ENCODE peak calls at places on chromosomes 1 and 21, in four cellular contexts. O, Y, C and Z are unnamed samples.

GRCh38 chr1:94580367-94581115 is 39.0 kb upstream of the F3 start:
- DNase-seq in O (no peak), Y (no peak), C (no peak), Z (no peak)

GRCh38 chr1:10670190-10670589 is 126.3 kb downstream of the CASZ1 start:
- DNase-seq in O (no peak), Y (no peak), C (no peak), Z (no peak)

GRCh38 chr1:58893257-58893869 is 109.5 kb upstream of the JUN start:
- DNase-seq in O (no peak), Y (no peak), C (no peak), Z (no peak)

GRCh38 chr1:198929961-198930599 is 291.2 kb downstream of the PTPRC start:
- DNase-seq in O (no peak), Y (no peak), C (peak), Z (no peak)

GRCh38 chr1:76256289-76257223 is 182.0 kb downstream of the ST6GALNAC3 start:
- DNase-seq in O (no peak), Y (no peak), C (no peak), Z (no peak)

GRCh38 chr1:206706298-206706791 is 21.6 kb downstream of the MAPKAPK2 start:
- DNase-seq in O (no peak), Y (no peak), C (no peak), Z (no peak)

GRCh38 chr1:21349693-21350092 is 59.4 kb upstream of the ECE1 start:
- DNase-seq in O (no peak), Y (no peak), C (no peak), Z (no peak)

GRCh38 chr1:117181630-117182041 is 29.1 kb downstream of the VTCN1 start:
- DNase-seq in O (no peak), Y (no peak), C (no peak), Z (no peak)

GRCh38 chr1:51313961-51314777 is 16.2 kb downstream of the TTC39A start:
- DNase-seq in O (peak), Y (no peak), C (no peak), Z (no peak)

GRCh38 chr1:2257245-2257627 is 29.1 kb downstream of the SKI start:
- DNase-seq in O (no peak), Y (no peak), C (no peak), Z (no peak)

GRCh38 chr1:7389201-7389785 is 381.8 kb upstream of the VAMP3 start:
- DNase-seq in O (no peak), Y (no peak), C (no peak), Z (peak)

GRCh38 chr1:179951383-179952144 is 3.0 kb upstream of the CEP350 start:
- DNase-seq in O (no peak), Y (no peak), C (no peak), Z (no peak)

GRCh38 chr1:1678581-1679380 is 13.8 kb downstream of the SLC35E2B start:
- DNase-seq in O (peak), Y (no peak), C (peak), Z (peak)

GRCh38 chr1:229148041-229148671 is 122.8 kb upstream of the RAB4A start:
- DNase-seq in O (no peak), Y (peak), C (no peak), Z (peak)

GRCh38 chr1:246618240-246618639 is 52.0 kb downstream of the CNST start:
- DNase-seq in O (no peak), Y (no peak), C (no peak), Z (no peak)

GRCh38 chr1:53410100-53410541 is 49.1 kb upstream of the DMRTB1 start:
- DNase-seq in O (no peak), Y (no peak), C (peak), Z (peak)

GRCh38 chr1:29669912-29670311 is 433.6 kb downstream of the PTPRU start:
- DNase-seq in O (no peak), Y (no peak), C (no peak), Z (no peak)

GRCh38 chr1:222911866-222912265 is 97.0 kb downstream of the DISP1 start:
- DNase-seq in O (no peak), Y (no peak), C (no peak), Z (no peak)

GRCh38 chr1:203807211-203807610 is 11.8 kb downstream of the ZBED6 start:
- DNase-seq in O (no peak), Y (no peak), C (no peak), Z (no peak)

GRCh38 chr1:53499257-53500183 is 40.3 kb downstream of the DMRTB1 start:
- DNase-seq in O (no peak), Y (no peak), C (no peak), Z (no peak)

GRCh38 chr1:243713470-243714186 is 136.4 kb downstream of the AKT3 start:
- DNase-seq in O (no peak), Y (no peak), C (no peak), Z (peak)

GRCh38 chr1:13965770-13966398 is 265.9 kb downstream of the PRDM2 start:
- DNase-seq in O (peak), Y (peak), C (no peak), Z (peak)

GRCh38 chr1:178938959-178939317 is 68.1 kb upstream of the ANGPTL1 start:
- DNase-seq in O (no peak), Y (no peak), C (no peak), Z (no peak)

GRCh38 chr1:70536708-70537398 is 125.8 kb downstream of the CTH start:
- DNase-seq in O (no peak), Y (no peak), C (no peak), Z (no peak)

GRCh38 chr1:75233302-75233929 is 99.2 kb downstream of the LHX8 start:
- DNase-seq in O (peak), Y (no peak), C (peak), Z (peak)

GRCh38 chr1:205421728-205422127 is at the start of gene LEMD1:
- DNase-seq in O (no peak), Y (no peak), C (no peak), Z (no peak)

GRCh38 chr1:27535386-27535785 is 45.4 kb upstream of the WASF2 start:
- DNase-seq in O (no peak), Y (no peak), C (no peak), Z (no peak)

GRCh38 chr1:204736861-204737260 is 51.3 kb upstream of the LRRN2 start:
- DNase-seq in O (no peak), Y (no peak), C (no peak), Z (no peak)

GRCh38 chr21:34221331-34222030 is 142.3 kb upstream of the KCNE2 start:
- DNase-seq in O (no peak), Y (no peak), C (no peak), Z (no peak)

GRCh38 chr1:226041419-226041818 is 21.1 kb upstream of the H3-3A start:
- DNase-seq in O (no peak), Y (no peak), C (no peak), Z (no peak)

GRCh38 chr1:145916745-145917144 is 1.8 kb downstream of the PEX11B start:
- DNase-seq in O (no peak), Y (no peak), C (no peak), Z (no peak)

GRCh38 chr21:38840456-38841129 is 34.9 kb downstream of the ETS2 start:
- DNase-seq in O (no peak), Y (no peak), C (no peak), Z (no peak)

GRCh38 chr1:222933273-222933672 is 118.4 kb downstream of the DISP1 start:
- DNase-seq in O (no peak), Y (no peak), C (no peak), Z (no peak)

GRCh38 chr1:212699104-212699838 is 369 bp downstream of the BATF3 start:
- DNase-seq in O (peak), Y (peak), C (no peak), Z (peak)
- TF ChIP-seq CHD2 in O (no peak), Y (no peak), C (no peak), Z (no peak)

GRCh38 chr1:150550222-150551048 is 1.2 kb downstream of the ADAMTSL4 start:
- DNase-seq in O (no peak), Y (no peak), C (no peak), Z (no peak)

GRCh38 chr1:150553392-150554085 is 4.3 kb downstream of the ADAMTSL4 start:
- DNase-seq in O (no peak), Y (no peak), C (no peak), Z (no peak)

GRCh38 chr1:150551049-150551783 is 2.0 kb downstream of the ADAMTSL4 start:
- DNase-seq in O (no peak), Y (no peak), C (no peak), Z (no peak)

GRCh38 chr1:150552692-150553278 is 3.6 kb downstream of the ADAMTSL4 start:
- DNase-seq in O (no peak), Y (no peak), C (no peak), Z (no peak)

DNA sequence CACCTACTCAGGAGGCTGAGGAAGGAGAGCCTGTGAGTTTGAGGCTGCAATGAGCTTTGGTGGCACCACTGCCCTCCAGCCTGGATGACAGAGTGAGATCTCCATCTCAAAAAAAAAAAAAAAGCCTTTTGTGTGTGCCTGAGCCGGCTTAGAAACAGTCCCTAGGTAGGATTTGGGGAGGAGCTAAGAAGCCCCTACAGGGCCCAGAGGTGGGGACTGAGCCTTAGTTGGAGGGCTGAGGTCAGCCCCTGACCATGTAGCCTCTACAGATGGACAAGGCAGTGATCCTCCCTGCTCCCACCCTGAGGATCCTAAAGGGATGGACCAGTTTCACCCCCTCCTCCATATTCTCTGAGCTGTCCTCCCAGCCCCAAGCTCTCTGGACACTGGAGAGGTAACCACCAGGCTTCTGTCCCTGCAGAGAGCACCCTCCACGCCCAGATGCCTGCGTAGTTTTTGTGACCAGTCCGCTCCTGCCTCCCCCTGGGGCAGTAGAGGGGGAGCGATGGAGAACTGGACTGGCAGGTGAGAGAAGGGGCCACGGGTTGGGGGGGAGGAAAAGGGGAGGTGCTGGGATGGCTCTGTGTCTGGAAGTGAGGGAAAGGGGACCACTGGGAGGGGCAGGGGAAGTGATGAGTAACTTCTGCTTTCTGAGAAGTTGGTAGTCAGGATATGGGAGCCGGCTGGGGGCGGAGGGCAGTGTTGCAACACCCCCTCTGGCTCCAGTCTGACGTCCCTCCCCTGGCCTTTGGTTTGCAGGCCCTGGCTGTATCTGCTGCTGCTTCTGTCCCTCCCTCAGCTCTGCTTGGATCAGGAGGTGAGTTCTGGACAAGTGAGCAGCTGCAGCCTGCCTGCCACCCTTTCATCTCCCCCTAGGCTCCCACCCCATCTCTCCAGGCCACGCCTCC is 2.8 kb downstream of the ADAMTSL4 start:
- DNase-seq in O (no peak), Y (no peak), C (no peak), Z (no peak)
- TF ChIP-seq CHD2 in O (no peak), Y (no peak), C (no peak), Z (no peak)

GRCh38 chr1:155272466-155273133 is 704 bp downstream of the CLK2 start:
- DNase-seq in O (peak), Y (no peak), C (no peak), Z (peak)
- TF ChIP-seq CHD2 in O (no peak), Y (no peak), C (no peak), Z (no peak)

DNA sequence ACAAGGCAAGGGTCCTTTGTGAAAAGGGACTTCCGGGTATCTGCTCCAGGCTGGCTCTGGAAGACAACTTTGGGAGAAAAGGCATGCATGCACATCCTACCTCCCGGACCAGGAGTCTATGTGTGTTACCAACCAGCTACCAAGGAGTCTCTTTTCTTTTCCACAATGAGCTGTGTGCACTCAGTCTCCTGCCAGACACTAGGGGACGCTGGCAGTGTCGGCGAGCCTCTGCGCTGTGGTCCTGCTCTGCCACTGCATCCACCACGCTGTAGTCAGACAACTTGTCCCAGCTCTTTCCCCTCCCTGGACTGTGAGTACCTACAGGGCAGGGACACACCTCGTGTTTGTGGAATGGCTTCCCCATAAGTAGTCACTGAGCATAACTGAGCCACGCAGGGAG is 5.1 kb upstream of the SSR2 start:
- DNase-seq in O (peak), Y (peak), C (no peak), Z (peak)
- TF ChIP-seq CHD2 in O (no peak), Y (no peak), C (no peak), Z (no peak)

DNA sequence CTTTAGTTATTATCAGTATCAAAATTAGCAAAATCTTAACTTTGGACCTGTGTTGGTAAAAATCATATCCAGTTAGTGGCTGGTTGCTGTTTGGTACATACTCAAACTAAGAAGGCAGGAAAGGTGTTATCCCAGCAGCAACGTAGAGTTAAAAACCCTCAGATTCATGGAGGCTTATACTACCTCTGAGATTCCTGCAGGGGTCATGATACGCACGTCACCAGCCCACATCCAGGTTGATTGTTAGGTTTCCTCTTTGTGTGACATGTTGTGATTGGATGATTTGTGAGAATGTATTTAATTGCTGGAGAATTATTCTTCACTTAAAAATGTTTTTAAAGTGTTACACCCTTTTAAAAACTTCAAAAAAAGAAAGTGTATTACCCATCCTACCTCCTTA is 423.3 kb upstream of the ADGRL2 start:
- DNase-seq in O (no peak), Y (no peak), C (no peak), Z (no peak)
- TF ChIP-seq CHD2 in O (no peak), Y (no peak), C (no peak), Z (no peak)